ENCODE peak calls at places on chromosomes 7 and 10, in nine cellular contexts. S is HT1080; Y is neural progenitor cell; A is progenitor cell of endocrine pancreas; H is activated CD4-positive, alpha-beta T cell treated with anti-CD3 and anti-CD28 coated beads for 24 hours; Q is activated naive CD8-positive, alpha-beta T cell treated with anti-CD3 and anti-CD28 coated beads, Interleukin-2, amount 50 U/mL, for 16 hours; D is mucosa of descending colon; X is right atrium auricular region; L is RCC 7860. J is an unnamed sample.

GRCh38 chr7:148589640-148590039 is 926 bp upstream of the C7orf33 start:
- DNase-seq in H (no peak), S (no peak), X (no peak), A (no peak), Q (no peak), L (no peak), Y (no peak), D (no peak), J (no peak)

GRCh38 chr10:75195035-75195763 is 15.4 kb upstream of the VDAC2 start:
- DNase-seq in H (no peak), L (no peak), S (no peak), X (no peak), D (no peak), Q (no peak), Y (no peak), A (no peak), J (no peak)

GRCh38 chr7:34875481-34875880 is 161.8 kb downstream of the DPY19L1 start:
- DNase-seq in L (no peak), A (no peak), Y (peak), H (no peak), X (no peak), Q (no peak), D (no peak), S (no peak), J (no peak)

GRCh38 chr7:135672560-135673359 is 10.4 kb downstream of the STMP1 start:
- DNase-seq in L (peak), Q (no peak), A (no peak), D (no peak), S (peak), H (no peak), X (no peak), Y (peak), J (peak)

GRCh38 chr10:184911-185310 is 49.7 kb downstream of the ZMYND11 start:
- DNase-seq in Y (no peak), H (no peak), D (no peak), A (no peak), S (peak), L (no peak), Q (no peak), X (no peak), J (no peak)

GRCh38 chr7:79709574-79710409 is 256.3 kb upstream of the MAGI2 start:
- DNase-seq in Y (no peak), D (no peak), Q (no peak), H (no peak), A (no peak), S (peak), X (no peak), L (peak), J (no peak)

GRCh38 chr10:91691255-91691654 is 58.4 kb upstream of the PPP1R3C start:
- DNase-seq in A (no peak), Q (no peak), X (no peak), L (no peak), Y (no peak), S (no peak), H (no peak), D (no peak), J (no peak)

GRCh38 chr10:24618401-24618800 is 105.3 kb downstream of the ARHGAP21 start:
- DNase-seq in Q (no peak), A (no peak), S (no peak), X (no peak), D (no peak), L (no peak), Y (no peak), H (no peak), J (no peak)

GRCh38 chr7:45292481-45292880 is 134.9 kb downstream of the RAMP3 start:
- DNase-seq in S (no peak), X (no peak), H (no peak), L (no peak), Q (no peak), Y (no peak), A (no peak), D (no peak), J (no peak)

GRCh38 chr10:88114368-88114767 is 250.9 kb downstream of the PTEN start:
- DNase-seq in X (no peak), Q (no peak), L (no peak), S (peak), H (no peak), A (no peak), Y (peak), D (no peak), J (peak)

GRCh38 chr7:25262586-25262985 is 34.3 kb upstream of the NPVF start:
- DNase-seq in Q (no peak), H (no peak), Y (no peak), D (no peak), S (peak), L (peak), A (no peak), X (no peak), J (no peak)